ENCODE peak calls at places on chromosomes 13 and 19, in seven cellular contexts. One of them, this sample, is unnamed.

GRCh38 chr19:4373601-4374441 is 26.5 kb downstream of the SH3GL1 start:
- DNase-seq in stimulated activated CD8-positive, alpha-beta memory T cell treated with anti-CD3 and anti-CD28 coated beads, Interleukin-15, amount 100 ng/mL, for 24 hours: no peak
- DNase-seq in CD4-positive, alpha-beta T cell: no peak
- DNase-seq in A549: no peak
- DNase-seq in neural crest cell: no peak
- DNase-seq in mucosa of descending colon: peak
- DNase-seq in C1 segment of cervical spinal cord: peak
- DNase-seq in this sample: no peak

GRCh38 chr19:28608292-28608691 is 604.7 kb downstream of the UQCRFS1 start:
- DNase-seq in C1 segment of cervical spinal cord: no peak
- DNase-seq in CD4-positive, alpha-beta T cell: no peak
- DNase-seq in neural crest cell: no peak
- DNase-seq in A549: no peak
- DNase-seq in stimulated activated CD8-positive, alpha-beta memory T cell treated with anti-CD3 and anti-CD28 coated beads, Interleukin-15, amount 100 ng/mL, for 24 hours: no peak
- DNase-seq in mucosa of descending colon: no peak
- DNase-seq in this sample: no peak

GRCh38 chr19:10290439-10290875 is 705 bp downstream of the ICAM5 start:
- DNase-seq in CD4-positive, alpha-beta T cell: no peak
- DNase-seq in mucosa of descending colon: no peak
- DNase-seq in neural crest cell: no peak
- DNase-seq in stimulated activated CD8-positive, alpha-beta memory T cell treated with anti-CD3 and anti-CD28 coated beads, Interleukin-15, amount 100 ng/mL, for 24 hours: no peak
- DNase-seq in A549: no peak
- DNase-seq in C1 segment of cervical spinal cord: no peak
- DNase-seq in this sample: no peak

GRCh38 chr19:17020380-17020779 is 6.2 kb downstream of the CPAMD8 start:
- DNase-seq in mucosa of descending colon: no peak
- DNase-seq in neural crest cell: no peak
- DNase-seq in A549: no peak
- DNase-seq in CD4-positive, alpha-beta T cell: no peak
- DNase-seq in C1 segment of cervical spinal cord: no peak
- DNase-seq in stimulated activated CD8-positive, alpha-beta memory T cell treated with anti-CD3 and anti-CD28 coated beads, Interleukin-15, amount 100 ng/mL, for 24 hours: no peak
- DNase-seq in this sample: peak

GRCh38 chr13:93476175-93476574 is 249.6 kb downstream of the GPC6 start:
- DNase-seq in CD4-positive, alpha-beta T cell: no peak
- DNase-seq in A549: no peak
- DNase-seq in mucosa of descending colon: no peak
- DNase-seq in C1 segment of cervical spinal cord: no peak
- DNase-seq in stimulated activated CD8-positive, alpha-beta memory T cell treated with anti-CD3 and anti-CD28 coated beads, Interleukin-15, amount 100 ng/mL, for 24 hours: no peak
- DNase-seq in neural crest cell: no peak
- DNase-seq in this sample: no peak

GRCh38 chr19:54481326-54481930 is 8.3 kb upstream of the CDC42EP5 start:
- DNase-seq in neural crest cell: peak
- DNase-seq in CD4-positive, alpha-beta T cell: no peak
- DNase-seq in mucosa of descending colon: no peak
- DNase-seq in C1 segment of cervical spinal cord: no peak
- DNase-seq in A549: no peak
- DNase-seq in stimulated activated CD8-positive, alpha-beta memory T cell treated with anti-CD3 and anti-CD28 coated beads, Interleukin-15, amount 100 ng/mL, for 24 hours: no peak
- DNase-seq in this sample: peak

GRCh38 chr13:21971662-21972635 is 301.1 kb downstream of the FGF9 start:
- DNase-seq in neural crest cell: no peak
- DNase-seq in C1 segment of cervical spinal cord: no peak
- DNase-seq in stimulated activated CD8-positive, alpha-beta memory T cell treated with anti-CD3 and anti-CD28 coated beads, Interleukin-15, amount 100 ng/mL, for 24 hours: no peak
- DNase-seq in mucosa of descending colon: no peak
- DNase-seq in CD4-positive, alpha-beta T cell: no peak
- DNase-seq in A549: no peak
- DNase-seq in this sample: no peak

GRCh38 chr13:87671824-87672603 is 843 bp downstream of the SLITRK5 start:
- DNase-seq in neural crest cell: peak
- DNase-seq in CD4-positive, alpha-beta T cell: no peak
- DNase-seq in A549: no peak
- DNase-seq in C1 segment of cervical spinal cord: no peak
- DNase-seq in stimulated activated CD8-positive, alpha-beta memory T cell treated with anti-CD3 and anti-CD28 coated beads, Interleukin-15, amount 100 ng/mL, for 24 hours: no peak
- DNase-seq in mucosa of descending colon: peak
- DNase-seq in this sample: no peak

GRCh38 chr13:29959621-29960020 is 109.2 kb upstream of the UBL3 start:
- DNase-seq in mucosa of descending colon: no peak
- DNase-seq in stimulated activated CD8-positive, alpha-beta memory T cell treated with anti-CD3 and anti-CD28 coated beads, Interleukin-15, amount 100 ng/mL, for 24 hours: no peak
- DNase-seq in A549: no peak
- DNase-seq in CD4-positive, alpha-beta T cell: no peak
- DNase-seq in C1 segment of cervical spinal cord: no peak
- DNase-seq in neural crest cell: no peak
- DNase-seq in this sample: no peak

GRCh38 chr19:43784251-43784980 is 3.6 kb upstream of the KCNN4 start:
- DNase-seq in C1 segment of cervical spinal cord: no peak
- DNase-seq in neural crest cell: no peak
- DNase-seq in stimulated activated CD8-positive, alpha-beta memory T cell treated with anti-CD3 and anti-CD28 coated beads, Interleukin-15, amount 100 ng/mL, for 24 hours: no peak
- DNase-seq in mucosa of descending colon: peak
- DNase-seq in CD4-positive, alpha-beta T cell: peak
- DNase-seq in A549: peak
- DNase-seq in this sample: no peak